ENCODE peak calls at places on chromosomes 1 and 21, in six cellular contexts. Q, Y, T, C, D and I are unnamed samples.
A peak's percentile ranks its signal among the peaks of the same experiment; 100 is the strongest.

GRCh38 chr1:234987415-234988159 is 141.1 kb downstream of the TOMM20 start:
- DNase-seq in Q (peak; percentile 10), Y (no peak), T (peak; percentile 88), C (no peak), D (peak; percentile 87), I (peak; percentile 86)

GRCh38 chr1:21340230-21340564 is 49.9 kb upstream of the ECE1 start:
- DNase-seq in Q (no peak), Y (no peak), T (no peak), C (no peak), D (no peak), I (no peak)

GRCh38 chr1:197042676-197043341 is 24.3 kb downstream of the F13B start:
- DNase-seq in Q (no peak), Y (no peak), T (no peak), C (no peak), D (no peak), I (no peak)

GRCh38 chr21:45811136-45811535 is 167.6 kb downstream of the PCBP3 start:
- DNase-seq in Q (no peak), Y (no peak), T (no peak), C (no peak), D (no peak), I (no peak)

GRCh38 chr21:35189077-35189863 is 140.2 kb upstream of the RUNX1 start:
- DNase-seq in Q (no peak), Y (no peak), T (peak; percentile 70), C (no peak), D (peak; percentile 82), I (peak; percentile 68)

GRCh38 chr1:15065736-15066135 is 87.8 kb upstream of the TMEM51 start:
- DNase-seq in Q (no peak), Y (no peak), T (no peak), C (no peak), D (no peak), I (no peak)

GRCh38 chr1:19062258-19063029 is 106.0 kb upstream of the IFFO2 start:
- DNase-seq in Q (no peak), Y (no peak), T (no peak), C (no peak), D (no peak), I (no peak)

GRCh38 chr21:45445369-45445768 is 40.4 kb downstream of the COL18A1 start:
- DNase-seq in Q (no peak), Y (no peak), T (no peak), C (no peak), D (no peak), I (no peak)

GRCh38 chr1:40305451-40305850 is 11.6 kb downstream of the COL9A2 start:
- DNase-seq in Q (no peak), Y (no peak), T (peak; percentile 9), C (no peak), D (no peak), I (no peak)

GRCh38 chr1:235366286-235366685 is 941 bp upstream of the TBCE start:
- DNase-seq in Q (no peak), Y (no peak), T (no peak), C (no peak), D (no peak), I (no peak)

GRCh38 chr21:37478821-37479220 is 112.2 kb downstream of the DYRK1A start:
- DNase-seq in Q (no peak), Y (no peak), T (no peak), C (no peak), D (no peak), I (no peak)

GRCh38 chr1:174413632-174414031 is 34.1 kb upstream of the GPR52 start:
- DNase-seq in Q (no peak), Y (no peak), T (peak; percentile 55), C (no peak), D (no peak), I (no peak)

GRCh38 chr1:39436842-39437241 is 54.6 kb upstream of the BMP8A start:
- DNase-seq in Q (no peak), Y (no peak), T (no peak), C (no peak), D (no peak), I (no peak)

GRCh38 chr1:246113555-246114095 is 393.5 kb downstream of the SMYD3 start:
- DNase-seq in Q (no peak), Y (no peak), T (peak; percentile 17), C (no peak), D (peak; percentile 16), I (no peak)

GRCh38 chr21:42753804-42754203 is 100.4 kb downstream of the PDE9A start:
- DNase-seq in Q (no peak), Y (no peak), T (no peak), C (no peak), D (no peak), I (no peak)

GRCh38 chr1:162663589-162664030 is 31.3 kb downstream of the DDR2 start:
- DNase-seq in Q (peak; percentile 13), Y (no peak), T (peak; percentile 81), C (no peak), D (peak; percentile 70), I (peak; percentile 64)

GRCh38 chr1:114318951-114319350 is 165.3 kb upstream of the SYT6 start:
- DNase-seq in Q (no peak), Y (no peak), T (no peak), C (no peak), D (no peak), I (peak; percentile 84)